ENCODE peak calls at places on chromosomes 7 and 10, in five cellular contexts. One of them, this sample, is unnamed.

GRCh38 chr10:92801978-92802872 is 46.1 kb upstream of the EXOC6 start:
- DNase-seq in epithelial cell of esophagus: no peak
- DNase-seq in tibial nerve: no peak
- DNase-seq in ELR: no peak
- DNase-seq in stimulated activated CD4-positive, alpha-beta T cell treated with anti-CD3 and anti-CD28 coated beads, Interleukin-4, amount 100 ng/mL, for 1 hour: no peak
- DNase-seq in this sample: no peak

GRCh38 chr10:42697926-42698325 is 59.6 kb upstream of the ZNF33B start:
- DNase-seq in epithelial cell of esophagus: no peak
- DNase-seq in tibial nerve: no peak
- DNase-seq in ELR: no peak
- DNase-seq in stimulated activated CD4-positive, alpha-beta T cell treated with anti-CD3 and anti-CD28 coated beads, Interleukin-4, amount 100 ng/mL, for 1 hour: no peak
- DNase-seq in this sample: no peak

GRCh38 chr7:153190986-153191385 is 431.4 kb downstream of the ACTR3B start:
- DNase-seq in epithelial cell of esophagus: no peak
- DNase-seq in tibial nerve: no peak
- DNase-seq in ELR: no peak
- DNase-seq in stimulated activated CD4-positive, alpha-beta T cell treated with anti-CD3 and anti-CD28 coated beads, Interleukin-4, amount 100 ng/mL, for 1 hour: no peak
- DNase-seq in this sample: no peak

GRCh38 chr10:34959321-34959720 is 130.8 kb downstream of the CUL2 start:
- DNase-seq in epithelial cell of esophagus: no peak
- DNase-seq in tibial nerve: no peak
- DNase-seq in ELR: no peak
- DNase-seq in stimulated activated CD4-positive, alpha-beta T cell treated with anti-CD3 and anti-CD28 coated beads, Interleukin-4, amount 100 ng/mL, for 1 hour: no peak
- DNase-seq in this sample: no peak

GRCh38 chr10:21368728-21369425 is 156.6 kb downstream of the SKIDA1 start:
- DNase-seq in epithelial cell of esophagus: peak
- DNase-seq in tibial nerve: no peak
- DNase-seq in ELR: no peak
- DNase-seq in stimulated activated CD4-positive, alpha-beta T cell treated with anti-CD3 and anti-CD28 coated beads, Interleukin-4, amount 100 ng/mL, for 1 hour: no peak
- DNase-seq in this sample: no peak

GRCh38 chr10:104260775-104261115 is 6.1 kb downstream of the GSTO1 start:
- DNase-seq in epithelial cell of esophagus: peak
- DNase-seq in tibial nerve: no peak
- DNase-seq in ELR: peak
- DNase-seq in stimulated activated CD4-positive, alpha-beta T cell treated with anti-CD3 and anti-CD28 coated beads, Interleukin-4, amount 100 ng/mL, for 1 hour: no peak
- DNase-seq in this sample: no peak

GRCh38 chr10:74276416-74276815 is 125.4 kb downstream of the ADK start:
- DNase-seq in epithelial cell of esophagus: no peak
- DNase-seq in tibial nerve: no peak
- DNase-seq in ELR: no peak
- DNase-seq in stimulated activated CD4-positive, alpha-beta T cell treated with anti-CD3 and anti-CD28 coated beads, Interleukin-4, amount 100 ng/mL, for 1 hour: no peak
- DNase-seq in this sample: no peak

GRCh38 chr7:64733550-64734240 is 60.5 kb upstream of the ZNF138 start:
- DNase-seq in epithelial cell of esophagus: no peak
- DNase-seq in tibial nerve: no peak
- DNase-seq in ELR: no peak
- DNase-seq in stimulated activated CD4-positive, alpha-beta T cell treated with anti-CD3 and anti-CD28 coated beads, Interleukin-4, amount 100 ng/mL, for 1 hour: no peak
- DNase-seq in this sample: no peak

GRCh38 chr10:6296456-6297214 is 93.9 kb downstream of the PFKFB3 start:
- DNase-seq in epithelial cell of esophagus: no peak
- DNase-seq in tibial nerve: no peak
- DNase-seq in ELR: no peak
- DNase-seq in stimulated activated CD4-positive, alpha-beta T cell treated with anti-CD3 and anti-CD28 coated beads, Interleukin-4, amount 100 ng/mL, for 1 hour: no peak
- DNase-seq in this sample: no peak

GRCh38 chr10:23158370-23158769 is 33.7 kb upstream of the PTF1A start:
- DNase-seq in epithelial cell of esophagus: peak
- DNase-seq in tibial nerve: peak
- DNase-seq in ELR: peak
- DNase-seq in stimulated activated CD4-positive, alpha-beta T cell treated with anti-CD3 and anti-CD28 coated beads, Interleukin-4, amount 100 ng/mL, for 1 hour: peak
- DNase-seq in this sample: no peak

GRCh38 chr10:109934958-109935793 is 11.9 kb upstream of the XPNPEP1 start:
- DNase-seq in epithelial cell of esophagus: peak
- DNase-seq in tibial nerve: peak
- DNase-seq in ELR: no peak
- DNase-seq in stimulated activated CD4-positive, alpha-beta T cell treated with anti-CD3 and anti-CD28 coated beads, Interleukin-4, amount 100 ng/mL, for 1 hour: no peak
- DNase-seq in this sample: no peak

GRCh38 chr7:91164948-91165845 is 99.0 kb upstream of the FZD1 start:
- DNase-seq in epithelial cell of esophagus: peak
- DNase-seq in tibial nerve: peak
- DNase-seq in ELR: peak
- DNase-seq in stimulated activated CD4-positive, alpha-beta T cell treated with anti-CD3 and anti-CD28 coated beads, Interleukin-4, amount 100 ng/mL, for 1 hour: no peak
- DNase-seq in this sample: peak

GRCh38 chr10:92126100-92126650 is 164.7 kb downstream of the CPEB3 start:
- DNase-seq in epithelial cell of esophagus: peak
- DNase-seq in tibial nerve: no peak
- DNase-seq in ELR: peak
- DNase-seq in stimulated activated CD4-positive, alpha-beta T cell treated with anti-CD3 and anti-CD28 coated beads, Interleukin-4, amount 100 ng/mL, for 1 hour: no peak
- DNase-seq in this sample: no peak

GRCh38 chr7:107813524-107813923 is 10.5 kb upstream of the SLC26A3 start:
- DNase-seq in epithelial cell of esophagus: no peak
- DNase-seq in tibial nerve: no peak
- DNase-seq in ELR: no peak
- DNase-seq in stimulated activated CD4-positive, alpha-beta T cell treated with anti-CD3 and anti-CD28 coated beads, Interleukin-4, amount 100 ng/mL, for 1 hour: no peak
- DNase-seq in this sample: no peak

GRCh38 chr7:132410385-132410784 is 165.9 kb downstream of the PLXNA4 start:
- DNase-seq in epithelial cell of esophagus: no peak
- DNase-seq in tibial nerve: no peak
- DNase-seq in ELR: no peak
- DNase-seq in stimulated activated CD4-positive, alpha-beta T cell treated with anti-CD3 and anti-CD28 coated beads, Interleukin-4, amount 100 ng/mL, for 1 hour: no peak
- DNase-seq in this sample: no peak

GRCh38 chr10:126646101-126646500 is 24.4 kb downstream of the C10orf90 start:
- DNase-seq in epithelial cell of esophagus: peak
- DNase-seq in tibial nerve: no peak
- DNase-seq in ELR: peak
- DNase-seq in stimulated activated CD4-positive, alpha-beta T cell treated with anti-CD3 and anti-CD28 coated beads, Interleukin-4, amount 100 ng/mL, for 1 hour: no peak
- DNase-seq in this sample: no peak

GRCh38 chr10:132588301-132589013 is 50.9 kb downstream of the INPP5A start:
- DNase-seq in epithelial cell of esophagus: no peak
- DNase-seq in tibial nerve: no peak
- DNase-seq in ELR: no peak
- DNase-seq in stimulated activated CD4-positive, alpha-beta T cell treated with anti-CD3 and anti-CD28 coated beads, Interleukin-4, amount 100 ng/mL, for 1 hour: no peak
- DNase-seq in this sample: no peak

GRCh38 chr10:70801854-70802253 is 13.9 kb upstream of the SGPL1 start:
- DNase-seq in epithelial cell of esophagus: no peak
- DNase-seq in tibial nerve: no peak
- DNase-seq in ELR: no peak
- DNase-seq in stimulated activated CD4-positive, alpha-beta T cell treated with anti-CD3 and anti-CD28 coated beads, Interleukin-4, amount 100 ng/mL, for 1 hour: no peak
- DNase-seq in this sample: no peak

GRCh38 chr10:72107325-72108003 is 19.1 kb upstream of the SPOCK2 start:
- DNase-seq in epithelial cell of esophagus: peak
- DNase-seq in tibial nerve: no peak
- DNase-seq in ELR: peak
- DNase-seq in stimulated activated CD4-positive, alpha-beta T cell treated with anti-CD3 and anti-CD28 coated beads, Interleukin-4, amount 100 ng/mL, for 1 hour: no peak
- DNase-seq in this sample: peak

GRCh38 chr7:158375034-158375433 is 212.6 kb downstream of the PTPRN2 start:
- DNase-seq in epithelial cell of esophagus: peak
- DNase-seq in tibial nerve: no peak
- DNase-seq in ELR: no peak
- DNase-seq in stimulated activated CD4-positive, alpha-beta T cell treated with anti-CD3 and anti-CD28 coated beads, Interleukin-4, amount 100 ng/mL, for 1 hour: no peak
- DNase-seq in this sample: no peak

This sample was measured in epithelial cell of prostate.